ENCODE peak calls at places on chromosomes 2 and 18, in four cellular contexts. One of them, this sample, is unnamed.

GRCh38 chr18:8050616-8051314 is 483.6 kb downstream of the PTPRM start:
- DNase-seq in cardiac muscle cell: no peak
- DNase-seq in aorta: no peak
- DNase-seq in HFF-Myc: no peak
- DNase-seq in this sample: no peak

GRCh38 chr18:24678626-24679025 is 218.2 kb downstream of the HRH4 start:
- DNase-seq in cardiac muscle cell: no peak
- DNase-seq in aorta: no peak
- DNase-seq in HFF-Myc: no peak
- DNase-seq in this sample: no peak

GRCh38 chr18:9290171-9290570 is 44.4 kb upstream of the TWSG1 start:
- DNase-seq in cardiac muscle cell: peak
- DNase-seq in aorta: no peak
- DNase-seq in HFF-Myc: peak
- DNase-seq in this sample: no peak

GRCh38 chr18:69948919-69949537 is 1.4 kb upstream of the CD226 start:
- DNase-seq in cardiac muscle cell: peak
- DNase-seq in aorta: peak
- DNase-seq in HFF-Myc: no peak
- DNase-seq in this sample: no peak

GRCh38 chr2:86372641-86373502 is 35.4 kb upstream of the REEP1 start:
- DNase-seq in cardiac muscle cell: peak
- DNase-seq in aorta: no peak
- DNase-seq in HFF-Myc: no peak
- DNase-seq in this sample: no peak

GRCh38 chr2:99401841-99402240 is 64.7 kb downstream of the EIF5B start:
- DNase-seq in cardiac muscle cell: no peak
- DNase-seq in aorta: no peak
- DNase-seq in HFF-Myc: no peak
- DNase-seq in this sample: no peak

GRCh38 chr2:114265256-114265655 is 177.2 kb upstream of the DPP10 start:
- DNase-seq in cardiac muscle cell: no peak
- DNase-seq in aorta: no peak
- DNase-seq in HFF-Myc: no peak
- DNase-seq in this sample: no peak

GRCh38 chr2:227657204-227657845 is 9.3 kb upstream of the SCYGR5 start:
- DNase-seq in cardiac muscle cell: peak
- DNase-seq in aorta: no peak
- DNase-seq in HFF-Myc: no peak
- DNase-seq in this sample: no peak

GRCh38 chr2:149401007-149401406 is 70.6 kb downstream of the LYPD6 start:
- DNase-seq in cardiac muscle cell: no peak
- DNase-seq in aorta: no peak
- DNase-seq in HFF-Myc: no peak
- DNase-seq in this sample: no peak

GRCh38 chr18:74940856-74941255 is 268.1 kb downstream of the PTGR3 start:
- DNase-seq in cardiac muscle cell: no peak
- DNase-seq in aorta: no peak
- DNase-seq in HFF-Myc: no peak
- DNase-seq in this sample: no peak

DNA sequence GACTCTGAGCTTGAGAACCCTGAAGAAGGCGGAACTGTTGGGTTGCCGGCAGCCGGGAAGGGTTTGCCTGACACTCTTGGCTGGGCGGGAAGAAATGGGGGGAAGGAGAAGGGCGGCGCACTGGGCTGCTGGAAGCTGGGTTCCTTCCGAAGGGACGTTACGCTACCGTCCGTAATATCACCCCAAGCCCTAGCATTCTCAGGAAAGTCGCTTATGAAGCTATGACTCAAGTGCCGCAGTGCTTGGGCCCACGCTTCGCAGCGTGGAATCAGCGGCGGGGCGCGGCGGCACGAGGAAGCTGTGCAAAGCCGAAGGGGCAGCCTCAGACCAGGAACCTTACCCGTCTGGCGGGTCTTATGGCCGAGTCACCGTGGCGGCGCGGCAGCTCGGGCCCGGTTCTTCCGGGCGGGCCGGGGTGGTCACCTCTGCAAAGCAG is 50.2 kb upstream of the SIGLEC15 start:
- DNase-seq in cardiac muscle cell: peak
- DNase-seq in aorta: peak
- DNase-seq in HFF-Myc: no peak
- DNase-seq in this sample: no peak
- H3K4me3 ChIP-seq in cardiac muscle cell: peak
- H3K4me3 ChIP-seq in aorta: peak
- H3K4me3 ChIP-seq in HFF-Myc: peak
- H3K4me3 ChIP-seq in this sample: no peak

DNA sequence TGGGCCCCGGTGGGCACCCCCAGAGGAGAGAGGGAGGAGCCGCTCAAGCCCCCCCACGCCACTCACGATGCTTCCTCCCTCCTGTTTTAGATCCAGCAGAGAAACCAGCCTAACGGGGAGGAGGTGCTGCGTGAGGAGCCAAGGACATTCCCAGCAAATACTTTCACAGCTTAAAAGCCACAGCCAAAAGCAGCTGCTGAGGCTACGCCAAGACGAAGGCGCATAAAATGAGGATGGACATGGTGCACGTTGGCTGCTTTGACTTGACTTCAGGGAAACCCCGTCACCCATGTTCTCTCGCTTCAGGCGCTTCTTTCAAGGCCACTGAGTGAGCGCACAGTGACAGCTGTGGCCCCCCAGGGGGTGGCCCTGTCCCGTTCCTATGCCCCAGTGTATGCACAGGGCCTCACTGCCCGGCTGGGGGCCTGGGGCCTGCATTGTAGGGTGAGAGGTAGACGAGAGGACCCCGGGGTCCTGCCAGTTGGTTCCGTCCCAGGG is 72.1 kb upstream of the PXDN start:
- DNase-seq in cardiac muscle cell: peak
- DNase-seq in aorta: peak
- DNase-seq in HFF-Myc: no peak
- DNase-seq in this sample: no peak
- H3K4me3 ChIP-seq in cardiac muscle cell: no peak
- H3K4me3 ChIP-seq in aorta: no peak
- H3K4me3 ChIP-seq in HFF-Myc: no peak
- H3K4me3 ChIP-seq in this sample: no peak

DNA sequence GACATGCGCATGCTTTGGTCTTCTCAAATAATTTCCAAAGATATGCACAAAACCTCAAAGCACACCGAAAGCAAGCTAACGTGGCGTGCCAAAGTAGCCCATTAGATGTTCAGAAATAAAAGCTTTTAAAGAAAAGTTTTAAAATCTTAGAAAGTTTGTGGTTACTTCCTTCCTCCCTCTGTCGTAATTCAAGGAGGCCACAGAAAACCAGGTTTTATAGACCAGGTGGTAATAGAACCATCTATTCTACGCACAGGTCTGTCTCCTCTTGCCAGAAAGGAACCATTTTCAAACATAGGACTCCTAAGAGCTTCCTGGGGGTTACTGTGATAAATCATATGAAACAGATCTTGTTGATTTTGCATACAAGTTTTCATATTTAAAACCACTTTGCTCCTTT is 487.2 kb downstream of the ARHGAP15 start:
- DNase-seq in cardiac muscle cell: no peak
- DNase-seq in aorta: no peak
- DNase-seq in HFF-Myc: no peak
- DNase-seq in this sample: peak
- H3K4me3 ChIP-seq in cardiac muscle cell: no peak
- H3K4me3 ChIP-seq in aorta: no peak
- H3K4me3 ChIP-seq in HFF-Myc: no peak
- H3K4me3 ChIP-seq in this sample: no peak

GRCh38 chr2:26627350-26628105 is 13.6 kb downstream of the CIB4 start:
- DNase-seq in cardiac muscle cell: no peak
- DNase-seq in aorta: peak
- DNase-seq in HFF-Myc: no peak
- DNase-seq in this sample: no peak

GRCh38 chr2:26623541-26624497 is 17.3 kb downstream of the CIB4 start:
- DNase-seq in cardiac muscle cell: peak
- DNase-seq in aorta: peak
- DNase-seq in HFF-Myc: no peak
- DNase-seq in this sample: no peak

GRCh38 chr2:26628561-26629345 is 12.4 kb downstream of the CIB4 start:
- DNase-seq in cardiac muscle cell: no peak
- DNase-seq in aorta: peak
- DNase-seq in HFF-Myc: no peak
- DNase-seq in this sample: no peak

GRCh38 chr2:26629346-26629630 is 11.9 kb downstream of the CIB4 start:
- DNase-seq in cardiac muscle cell: no peak
- DNase-seq in aorta: no peak
- DNase-seq in HFF-Myc: no peak
- DNase-seq in this sample: no peak

DNA sequence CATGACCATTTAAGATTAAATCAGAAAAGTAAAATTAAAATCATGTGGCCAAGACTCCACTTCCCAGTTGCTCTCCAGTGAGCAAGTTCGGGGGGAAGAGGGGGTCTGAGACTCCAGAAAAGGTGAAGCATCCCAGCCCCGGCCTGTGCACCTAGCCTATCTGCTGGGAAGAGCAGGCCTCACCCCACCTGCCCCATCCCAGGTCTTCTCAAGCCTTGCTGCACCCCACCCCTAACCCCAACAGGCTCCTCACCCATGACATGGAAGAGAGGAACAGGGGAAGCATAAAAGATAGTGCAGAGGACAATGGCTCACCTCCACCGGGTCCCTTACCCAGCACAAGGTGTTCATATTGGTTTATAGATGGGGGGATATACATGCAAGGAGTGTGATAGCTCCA is 14.6 kb downstream of the CIB4 start:
- DNase-seq in cardiac muscle cell: no peak
- DNase-seq in aorta: peak
- DNase-seq in HFF-Myc: no peak
- DNase-seq in this sample: no peak
- H3K4me3 ChIP-seq in cardiac muscle cell: no peak
- H3K4me3 ChIP-seq in aorta: no peak
- H3K4me3 ChIP-seq in HFF-Myc: no peak
- H3K4me3 ChIP-seq in this sample: no peak

This sample was measured in Jurkat, Clone E6-1.